ENCODE peak calls at places on chromosomes 6 and 20, in six cellular contexts. C is mesenteric fat pad; L is activated naive CD4-positive, alpha-beta T cell; X is posterior vena cava; R is AG04450; A is AG10803. Y is an unnamed sample.

GRCh38 chr20:25544760-25545159 is 40.6 kb downstream of the NINL start:
- DNase-seq in C (no peak), L (no peak), X (no peak), R (no peak), A (no peak), Y (no peak)

GRCh38 chr20:43681468-43681942 is 14.6 kb downstream of the MYBL2 start:
- DNase-seq in C (no peak), L (no peak), X (no peak), R (no peak), A (peak), Y (peak)

GRCh38 chr20:51760905-51761544 is 7.2 kb downstream of the ATP9A start:
- DNase-seq in C (no peak), L (no peak), X (no peak), R (peak), A (no peak), Y (no peak)

GRCh38 chr6:22036267-22036666 is 260.6 kb downstream of the PRL start:
- DNase-seq in C (no peak), L (no peak), X (no peak), R (no peak), A (no peak), Y (peak)

GRCh38 chr6:167930300-167930699 is 67.2 kb upstream of the KIF25 start:
- DNase-seq in C (no peak), L (no peak), X (no peak), R (peak), A (peak), Y (no peak)

GRCh38 chr6:86820750-86821149 is 116.6 kb upstream of the HTR1E start:
- DNase-seq in C (no peak), L (no peak), X (no peak), R (no peak), A (no peak), Y (no peak)

GRCh38 chr20:40050596-40050995 is 638.4 kb downstream of the MAFB start:
- DNase-seq in C (no peak), L (no peak), X (no peak), R (no peak), A (no peak), Y (no peak)

GRCh38 chr6:31128093-31128676 is 7.9 kb upstream of the CDSN start:
- DNase-seq in C (no peak), L (peak), X (no peak), R (no peak), A (peak), Y (peak)

GRCh38 chr6:133814797-133815196 is 74.1 kb upstream of the TCF21 start:
- DNase-seq in C (no peak), L (no peak), X (no peak), R (no peak), A (peak), Y (no peak)

GRCh38 chr20:8128291-8129046 is 3.6 kb upstream of the PLCB1 start:
- DNase-seq in C (no peak), L (no peak), X (no peak), R (no peak), A (no peak), Y (no peak)

Y was measured in GM12878.